ENCODE peak calls at places on chromosomes 5 and 9, in five cellular contexts. J is heart right ventricle, A is epithelial cell of esophagus, C is osteoblast, F is astrocyte of the spinal cord. W is an unnamed sample.
A peak's percentile ranks its signal among the peaks of the same experiment; 100 is the strongest.

GRCh38 chr5:135375040-135375439 is 24.0 kb downstream of the MACROH2A1 start:
- DNase-seq in J (no peak), A (no peak), C (no peak), F (no peak), W (no peak)

GRCh38 chr5:131068893-131069643 is 96.0 kb downstream of the HINT1 start:
- DNase-seq in J (no peak), A (no peak), C (peak; percentile 8), F (no peak), W (no peak)

GRCh38 chr5:141747152-141747640 is 65.2 kb upstream of the ARAP3 start:
- DNase-seq in J (peak; percentile 88), A (peak; percentile 24), C (peak; percentile 82), F (peak; percentile 33), W (peak; percentile 49)

GRCh38 chr9:26779072-26779471 is 113.5 kb downstream of the CAAP1 start:
- DNase-seq in J (no peak), A (peak; percentile 46), C (no peak), F (no peak), W (peak; percentile 29)

GRCh38 chr5:178651046-178651810 is 24.4 kb upstream of the CLK4 start:
- DNase-seq in J (no peak), A (peak; percentile 79), C (peak; percentile 89), F (peak; percentile 88), W (peak; percentile 95)

GRCh38 chr9:130421802-130422276 is 22.9 kb upstream of the ASS1 start:
- DNase-seq in J (no peak), A (peak; percentile 38), C (peak; percentile 94), F (peak; percentile 87), W (peak; percentile 38)

GRCh38 chr5:179154991-179155955 is 95.1 kb downstream of the ZNF354C start:
- DNase-seq in J (peak; percentile 4), A (no peak), C (peak; percentile 57), F (no peak), W (no peak)

GRCh38 chr5:106874974-106875373 is 795.8 kb downstream of the EFNA5 start:
- DNase-seq in J (no peak), A (no peak), C (no peak), F (no peak), W (no peak)

GRCh38 chr9:21974542-21975409 is 19.4 kb downstream of the CDKN2A start:
- DNase-seq in J (no peak), A (peak; percentile 69), C (peak; percentile 92), F (peak; percentile 76), W (peak; percentile 49)

GRCh38 chr5:141995656-141996055 is 17.2 kb downstream of the GNPDA1 start:
- DNase-seq in J (no peak), A (no peak), C (no peak), F (no peak), W (no peak)

GRCh38 chr5:176895350-176895749 is 3.8 kb downstream of the HK3 start:
- DNase-seq in J (no peak), A (no peak), C (no peak), F (no peak), W (no peak)

GRCh38 chr9:16434522-16434921 is 435.9 kb downstream of the BNC2 start:
- DNase-seq in J (no peak), A (no peak), C (peak; percentile 32), F (peak; percentile 62), W (peak; percentile 80)

GRCh38 chr9:136746621-136747020 is 1.7 kb downstream of the LCN6 start:
- DNase-seq in J (no peak), A (no peak), C (no peak), F (no peak), W (no peak)

GRCh38 chr5:68550031-68550430 is 334.5 kb downstream of the PIK3R1 start:
- DNase-seq in J (no peak), A (no peak), C (no peak), F (no peak), W (no peak)

GRCh38 chr9:132858756-132859155 is 19.3 kb downstream of the AK8 start:
- DNase-seq in J (no peak), A (peak; percentile 27), C (no peak), F (no peak), W (no peak)

GRCh38 chr9:20906326-20906725 is 125.1 kb downstream of the HACD4 start:
- DNase-seq in J (no peak), A (no peak), C (no peak), F (no peak), W (peak; percentile 37)

GRCh38 chr5:176743136-176743827 is 67.1 kb upstream of the UNC5A start:
- DNase-seq in J (no peak), A (no peak), C (peak; percentile 59), F (no peak), W (no peak)

GRCh38 chr5:8598996-8599395 is 730.0 kb downstream of the MTRR start:
- DNase-seq in J (no peak), A (no peak), C (no peak), F (no peak), W (no peak)

GRCh38 chr9:114385412-114386181 is 2.2 kb downstream of the AKNA start:
- DNase-seq in J (peak; percentile 48), A (peak; percentile 98), C (peak; percentile 95), F (peak; percentile 86), W (peak; percentile 95)

GRCh38 chr5:72141440-72142271 is 34.4 kb downstream of the MAP1B start:
- DNase-seq in J (no peak), A (no peak), C (no peak), F (peak; percentile 96), W (peak; percentile 98)

GRCh38 chr5:54302267-54302687 is 8.1 kb downstream of the ARL15 start:
- DNase-seq in J (no peak), A (peak; percentile 66), C (peak; percentile 58), F (peak; percentile 53), W (peak; percentile 63)

GRCh38 chr9:131657031-131657377 is 82.9 kb downstream of the RAPGEF1 start:
- DNase-seq in J (no peak), A (no peak), C (no peak), F (no peak), W (no peak)

GRCh38 chr5:95130951-95131350 is 153.9 kb downstream of the MCTP1 start:
- DNase-seq in J (no peak), A (no peak), C (no peak), F (no peak), W (peak; percentile 3)

GRCh38 chr9:87152206-87152605 is 204.9 kb upstream of the GAS1 start:
- DNase-seq in J (no peak), A (no peak), C (no peak), F (no peak), W (no peak)

GRCh38 chr9:87149794-87150193 is 202.5 kb upstream of the GAS1 start:
- DNase-seq in J (no peak), A (no peak), C (no peak), F (peak; percentile 25), W (peak; percentile 68)

GRCh38 chr9:87147803-87148202 is 200.5 kb upstream of the GAS1 start:
- DNase-seq in J (no peak), A (no peak), C (no peak), F (no peak), W (no peak)

GRCh38 chr9:87148391-87149237 is 201.3 kb upstream of the GAS1 start:
- DNase-seq in J (peak; percentile 88), A (peak; percentile 42), C (peak; percentile 93), F (peak; percentile 76), W (peak; percentile 69)
- H3K4me3 ChIP-seq in J (peak overlapping the region; percentile 54), A (peak overlapping the region; percentile 25), C (peak overlapping the region; percentile 62), F (peak overlapping the region; percentile 15), W (no peak overlapping the region)

GRCh38 chr5:164876793-164877192 is 1371.4 kb downstream of the MAT2B start:
- DNase-seq in J (no peak), A (no peak), C (no peak), F (no peak), W (no peak)

GRCh38 chr5:164881442-164881841 is 1376.0 kb downstream of the MAT2B start:
- DNase-seq in J (no peak), A (no peak), C (no peak), F (no peak), W (no peak)
- TF ChIP-seq CTCF in J (no peak), A (no peak), C (no peak), F (no peak), W (no peak)

GRCh38 chr9:81694541-81694940 is 5.2 kb upstream of the TLE1 start:
- DNase-seq in J (no peak), A (no peak), C (peak; percentile 59), F (no peak), W (no peak)

GRCh38 chr9:81690251-81690851 is 1.0 kb upstream of the TLE1 start:
- DNase-seq in J (peak; percentile 27), A (peak; percentile 94), C (peak; percentile 76), F (no peak), W (peak; percentile 45)

GRCh38 chr9:81689343-81690175 is at the start of gene TLE1:
- DNase-seq in J (peak; percentile 100), A (peak; percentile 100), C (peak; percentile 99), F (peak; percentile 100), W (peak; percentile 98)

DNA sequence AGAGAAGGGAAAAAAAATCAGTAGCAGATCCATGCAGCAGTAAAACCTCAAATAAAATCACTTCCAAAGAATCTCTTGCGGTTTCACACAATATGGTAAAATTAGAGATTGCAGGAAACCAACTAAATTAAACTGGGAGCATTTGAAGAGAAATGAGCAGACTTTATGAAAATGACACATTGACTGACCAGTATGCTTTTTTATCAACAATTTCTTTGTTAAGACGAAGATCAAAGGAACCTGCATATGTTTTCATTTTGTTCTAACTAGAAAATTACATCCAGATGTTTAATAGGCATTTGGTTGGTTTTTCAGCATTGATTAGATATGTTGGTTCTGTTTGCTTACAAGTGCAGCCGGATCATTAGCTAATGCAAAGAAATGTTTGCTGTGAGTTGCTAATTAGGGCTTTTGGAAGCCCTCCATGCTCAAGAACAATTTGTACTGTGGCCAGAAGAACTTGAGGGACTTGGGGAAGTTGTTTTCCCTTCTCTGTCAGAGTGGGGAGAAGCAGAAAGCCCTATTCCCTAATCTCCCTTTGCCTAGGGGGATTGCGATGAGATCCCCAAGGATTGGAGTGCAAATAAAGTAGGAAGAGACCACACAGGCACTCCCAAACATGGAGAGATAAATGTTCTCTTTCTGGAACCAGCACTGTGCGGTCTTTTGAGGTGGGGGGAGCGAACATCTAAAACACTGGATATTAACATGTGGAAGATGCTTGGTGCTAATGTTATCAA is 4.5 kb upstream of the TLE1 start:
- DNase-seq in J (no peak), A (no peak), C (peak; percentile 18), F (peak; percentile 34), W (peak; percentile 49)
- H3K4me3 ChIP-seq in J (no peak overlapping the region), A (no peak overlapping the region), C (no peak overlapping the region), F (no peak overlapping the region), W (no peak overlapping the region)

DNA sequence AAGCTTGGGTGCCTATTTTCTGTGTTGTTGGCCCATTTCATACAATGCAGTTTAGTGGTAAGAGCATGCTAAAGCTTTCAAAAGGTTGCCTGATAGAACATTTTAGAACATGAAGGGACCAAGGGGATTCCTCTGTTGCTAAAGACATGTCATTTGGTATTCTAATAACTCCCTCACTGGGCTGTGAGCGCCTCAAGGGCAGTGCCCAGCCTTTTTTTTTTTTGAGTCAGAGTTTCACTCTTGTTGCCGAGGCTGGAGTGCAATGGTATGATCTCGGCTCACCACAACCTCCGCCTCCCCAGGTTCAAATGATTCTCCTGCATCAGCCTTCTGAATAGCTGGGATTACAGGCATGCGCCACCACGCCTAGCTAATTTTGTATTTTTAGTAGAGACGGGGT is 77.1 kb downstream of the PCSK5 start:
- DNase-seq in J (no peak), A (peak; percentile 14), C (no peak), F (no peak), W (no peak)
- TF ChIP-seq CTCF in J (no peak), A (no peak), C (no peak), F (no peak), W (no peak)

W was measured in fibroblast of mammary gland.